ENCODE peak calls at places on chromosome 3, in four cellular contexts. V is hepatocyte, Z is AML-193, J is BJ. D is an unnamed sample.

GRCh38 chr3:62622553-62623174 is 249.3 kb upstream of the FEZF2 start:
- DNase-seq in V (peak; percentile 62), J (no peak), Z (peak; percentile 60), D (no peak)

GRCh38 chr3:57017481-57017880 is 43.0 kb upstream of the SPATA12 start:
- DNase-seq in Z (no peak), J (no peak), V (no peak), D (no peak)

GRCh38 chr3:150177673-150178378 is 207.1 kb upstream of the PFN2 start:
- DNase-seq in V (no peak), Z (no peak), J (peak; percentile 35), D (peak; percentile 40)

GRCh38 chr3:43687499-43687811 is 3.3 kb upstream of the ABHD5 start:
- DNase-seq in V (no peak), J (no peak), Z (no peak), D (no peak)

GRCh38 chr3:94862703-94863102 is 799.8 kb downstream of the NSUN3 start:
- DNase-seq in J (no peak), V (peak; percentile 54), Z (peak; percentile 20), D (no peak)

GRCh38 chr3:120102674-120103073 is 8.4 kb upstream of the GSK3B start:
- DNase-seq in J (no peak), Z (no peak), V (no peak), D (no peak)

GRCh38 chr3:23258110-23258509 is 55.0 kb downstream of the UBE2E2 start:
- DNase-seq in Z (no peak), J (no peak), V (no peak), D (no peak)

GRCh38 chr3:107085261-107085660 is 292.0 kb upstream of the CCDC54 start:
- DNase-seq in Z (no peak), J (no peak), V (no peak), D (no peak)

GRCh38 chr3:173045770-173046382 is 95.2 kb downstream of the SPATA16 start:
- DNase-seq in Z (peak; percentile 9), V (no peak), J (no peak), D (no peak)

GRCh38 chr3:125129512-125129962 is 73.7 kb upstream of the HEG1 start:
- DNase-seq in V (peak; percentile 90), J (peak; percentile 90), Z (no peak), D (peak; percentile 99)